ENCODE peak calls at places on chromosome 14, in five cellular contexts. J, H, Z, G and V are unnamed samples.
A peak's percentile ranks its signal among the peaks of the same experiment; 100 is the strongest.

GRCh38 chr14:22547309-22547947 is 41.6 kb downstream of the DAD1 start:
- DNase-seq in J (no peak), H (no peak), Z (peak; percentile 65), G (no peak), V (peak; percentile 32)

GRCh38 chr14:64815257-64815656 is 64.5 kb downstream of the SPTB start:
- DNase-seq in J (no peak), H (no peak), Z (no peak), G (no peak), V (no peak)

GRCh38 chr14:33692762-33693161 is 258.1 kb downstream of the EGLN3 start:
- DNase-seq in J (no peak), H (no peak), Z (no peak), G (no peak), V (no peak)

GRCh38 chr14:79487632-79488031 is 723.7 kb downstream of the DIO2 start:
- DNase-seq in J (no peak), H (no peak), Z (no peak), G (no peak), V (no peak)

GRCh38 chr14:22813145-22813544 is 2.1 kb downstream of the SLC7A7 start:
- DNase-seq in J (no peak), H (no peak), Z (no peak), G (no peak), V (no peak)

GRCh38 chr14:64676410-64677008 is 27.7 kb upstream of the PLEKHG3 start:
- DNase-seq in J (no peak), H (peak; percentile 18), Z (no peak), G (no peak), V (no peak)

GRCh38 chr14:36660736-36661505 is 739 bp upstream of the PAX9 start:
- DNase-seq in J (no peak), H (no peak), Z (no peak), G (no peak), V (no peak)

GRCh38 chr14:33611405-33612183 is 339.3 kb downstream of the EGLN3 start:
- DNase-seq in J (no peak), H (no peak), Z (no peak), G (no peak), V (no peak)

GRCh38 chr14:68574461-68574860 is 218.4 kb downstream of the ZFP36L1 start:
- DNase-seq in J (no peak), H (no peak), Z (no peak), G (no peak), V (no peak)

GRCh38 chr14:44379292-44379977 is 127.6 kb downstream of the FSCB start:
- DNase-seq in J (no peak), H (no peak), Z (no peak), G (no peak), V (no peak)

GRCh38 chr14:36293824-36294223 is 26.6 kb downstream of the MBIP start:
- DNase-seq in J (no peak), H (no peak), Z (no peak), G (no peak), V (no peak)

GRCh38 chr14:43665570-43666267 is 841.4 kb downstream of the FSCB start:
- DNase-seq in J (no peak), H (no peak), Z (no peak), G (no peak), V (no peak)

GRCh38 chr14:81668626-81669274 is 135.1 kb upstream of the SEL1L start:
- DNase-seq in J (no peak), H (no peak), Z (no peak), G (no peak), V (no peak)

GRCh38 chr14:69153848-69154208 is 909 bp upstream of the DCAF5 start:
- DNase-seq in J (peak; percentile 26), H (peak; percentile 16), Z (peak; percentile 42), G (no peak), V (no peak)

GRCh38 chr14:93219103-93219726 is 12.2 kb downstream of the UBR7 start:
- DNase-seq in J (peak; percentile 59), H (peak; percentile 78), Z (no peak), G (peak; percentile 54), V (peak; percentile 67)

GRCh38 chr14:59187802-59188460 is 536 bp upstream of the DAAM1 start:
- DNase-seq in J (peak; percentile 10), H (peak; percentile 30), Z (peak; percentile 39), G (peak; percentile 6), V (peak; percentile 57)

DNA sequence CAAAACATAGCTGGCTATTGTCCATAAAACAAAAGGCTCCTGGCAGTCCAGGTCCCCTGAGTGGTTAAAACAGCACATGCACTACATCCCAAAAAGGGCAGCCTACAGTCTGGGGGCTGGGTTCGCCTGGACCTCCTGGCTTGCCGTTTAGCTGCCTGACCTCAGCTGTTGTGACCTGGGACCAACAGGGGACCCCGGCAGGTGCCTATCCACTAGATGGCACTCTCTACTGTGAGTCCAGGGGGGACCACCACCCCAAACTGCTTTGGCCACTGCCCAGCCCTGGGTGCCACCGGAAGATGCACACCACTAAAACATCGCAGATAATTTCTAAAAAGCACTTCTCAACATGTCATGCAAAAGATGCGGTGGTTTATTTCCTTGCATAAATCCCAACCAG is 2.9 kb upstream of the RTL1 start:
- DNase-seq in J (peak; percentile 12), H (no peak), Z (no peak), G (no peak), V (peak; percentile 11)
- TF ChIP-seq CTCF in J (no peak), H (no peak), Z (no peak), G (peak; percentile 51), V (peak; percentile 16)

GRCh38 chr14:32211068-32211404 is 8.0 kb upstream of the RNU6-8 start:
- DNase-seq in J (no peak), H (no peak), Z (no peak), G (no peak), V (no peak)

GRCh38 chr14:32217301-32217700 is 14.2 kb upstream of the RNU6-8 start:
- DNase-seq in J (no peak), H (peak; percentile 46), Z (no peak), G (no peak), V (peak; percentile 16)

GRCh38 chr14:32209471-32209870 is 6.4 kb upstream of the RNU6-8 start:
- DNase-seq in J (no peak), H (no peak), Z (no peak), G (no peak), V (no peak)

GRCh38 chr14:32208490-32208889 is 5.4 kb upstream of the RNU6-8 start:
- DNase-seq in J (no peak), H (no peak), Z (no peak), G (no peak), V (no peak)

DNA sequence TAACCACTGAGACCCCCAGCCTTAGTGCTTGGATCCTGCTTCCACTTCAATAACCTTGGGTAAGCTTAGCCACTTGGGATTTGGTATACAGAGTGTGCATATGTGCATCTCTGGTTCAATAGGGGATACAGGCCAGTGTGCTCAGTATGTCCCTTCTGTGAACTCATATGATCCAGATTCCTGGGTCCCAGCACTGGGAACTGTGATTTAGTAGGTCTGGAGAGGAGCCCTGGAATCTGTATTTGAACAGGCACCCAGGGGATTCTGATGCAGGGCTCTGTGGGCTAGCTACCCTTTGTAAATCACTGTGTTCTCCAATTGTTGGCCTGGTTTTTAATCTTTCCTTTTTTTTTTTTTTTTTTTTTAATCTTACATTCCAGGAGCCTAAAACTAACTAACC is 9.8 kb upstream of the RNU6-8 start:
- DNase-seq in J (no peak), H (no peak), Z (no peak), G (no peak), V (no peak)
- TF ChIP-seq CTCF in J (no peak), H (no peak), Z (no peak), G (no peak), V (no peak)

GRCh38 chr14:46651526-46652144 is at the start of gene RPL10L:
- DNase-seq in J (no peak), H (no peak), Z (no peak), G (no peak), V (peak; percentile 4)
- TF ChIP-seq CTCF in J (no peak), H (peak; percentile 17), Z (no peak), G (no peak), V (no peak)

GRCh38 chr14:52299692-52300278 is 14.3 kb upstream of the PTGER2 start:
- DNase-seq in J (peak; percentile 61), H (peak; percentile 42), Z (no peak), G (peak; percentile 54), V (no peak)
- TF ChIP-seq CTCF in J (peak; percentile 49), H (peak; percentile 47), Z (peak; percentile 65), G (peak; percentile 88), V (peak; percentile 83)

GRCh38 chr14:21302013-21302857 is 22.4 kb downstream of the RPGRIP1 start:
- DNase-seq in J (no peak), H (peak; percentile 30), Z (no peak), G (no peak), V (no peak)

GRCh38 chr14:21299562-21300130 is 19.8 kb downstream of the RPGRIP1 start:
- DNase-seq in J (no peak), H (no peak), Z (no peak), G (no peak), V (peak; percentile 7)

GRCh38 chr14:21298358-21298757 is 18.5 kb downstream of the RPGRIP1 start:
- DNase-seq in J (no peak), H (no peak), Z (no peak), G (no peak), V (no peak)

GRCh38 chr14:21300892-21301291 is 21.0 kb downstream of the RPGRIP1 start:
- DNase-seq in J (no peak), H (peak; percentile 28), Z (no peak), G (no peak), V (peak; percentile 44)
- TF ChIP-seq CTCF in J (no peak), H (no peak), Z (no peak), G (no peak), V (no peak)